ENCODE peak calls at places on chromosomes 5 and 9, in seven cellular contexts. O is tibial artery, S is PC-3, V is HFFc6, Q is hepatocyte, H is mucosa of descending colon, T is ovary. K is an unnamed sample.

GRCh38 chr9:114583371-114583770 is 4.2 kb upstream of the ATP6V1G1 start:
- DNase-seq in S (no peak), O (no peak), T (no peak), H (no peak), V (no peak), Q (no peak), K (no peak)

GRCh38 chr9:110830495-110830894 is 161.9 kb downstream of the MUSK start:
- DNase-seq in Q (no peak), T (no peak), V (no peak), S (no peak), O (no peak), H (no peak), K (no peak)

GRCh38 chr9:132185164-132186009 is 23.5 kb downstream of the NTNG2 start:
- DNase-seq in S (no peak), O (no peak), H (no peak), T (no peak), Q (no peak), V (no peak), K (no peak)

GRCh38 chr5:73419414-73420390 is 28.9 kb downstream of the FOXD1 start:
- DNase-seq in V (no peak), O (no peak), S (no peak), T (no peak), H (no peak), Q (peak; percentile 55), K (no peak)

GRCh38 chr5:175678074-175678473 is 20.2 kb downstream of the HRH2 start:
- DNase-seq in S (no peak), V (no peak), O (no peak), T (no peak), H (no peak), Q (no peak), K (no peak)

GRCh38 chr5:79956173-79956670 is 34.8 kb downstream of the MTX3 start:
- DNase-seq in Q (no peak), T (no peak), H (no peak), V (peak; percentile 59), S (peak; percentile 84), O (no peak), K (no peak)

GRCh38 chr5:127700237-127700766 is 2.9 kb upstream of the CCDC192 start:
- DNase-seq in O (no peak), S (no peak), T (no peak), H (no peak), Q (no peak), V (no peak), K (no peak)

GRCh38 chr5:108655750-108656450 is 91.8 kb upstream of the FER start:
- DNase-seq in H (no peak), S (peak; percentile 87), O (no peak), T (no peak), Q (peak; percentile 28), V (peak; percentile 4), K (no peak)

GRCh38 chr5:90529939-90530677 is 724 bp upstream of the LYSMD3 start:
- DNase-seq in O (peak; percentile 82), Q (peak; percentile 83), H (peak; percentile 71), V (peak; percentile 84), T (peak; percentile 61), S (peak; percentile 93), K (peak; percentile 36)

GRCh38 chr5:178330791-178331404 is 98.3 kb upstream of the PHYKPL start:
- DNase-seq in T (no peak), S (peak; percentile 15), O (no peak), Q (no peak), H (no peak), V (no peak), K (no peak)

GRCh38 chr5:57442080-57442839 is 40.4 kb downstream of the ACTBL2 start:
- DNase-seq in O (no peak), H (no peak), Q (peak; percentile 42), V (peak; percentile 92), S (peak; percentile 18), T (no peak), K (no peak)

GRCh38 chr5:75335952-75336624 is 932 bp upstream of the HMGCR start:
- DNase-seq in Q (peak; percentile 79), S (peak; percentile 69), T (no peak), V (peak; percentile 86), H (peak; percentile 69), O (no peak), K (no peak)

GRCh38 chr5:172722309-172722815 is 48.6 kb downstream of the DUSP1 start:
- DNase-seq in T (no peak), H (no peak), S (no peak), O (no peak), Q (no peak), V (no peak), K (no peak)

GRCh38 chr9:74120061-74120460 is 377.1 kb upstream of the RORB start:
- DNase-seq in S (no peak), T (no peak), O (no peak), V (no peak), H (no peak), Q (no peak), K (no peak)

GRCh38 chr9:113559834-113560620 is 96.5 kb downstream of the RGS3 start:
- DNase-seq in H (no peak), S (no peak), O (peak; percentile 62), Q (no peak), T (no peak), V (no peak), K (no peak)

GRCh38 chr5:42621242-42621641 is 135.4 kb upstream of the CCDC152 start:
- DNase-seq in V (no peak), O (no peak), Q (no peak), T (no peak), H (no peak), S (no peak), K (no peak)

DNA sequence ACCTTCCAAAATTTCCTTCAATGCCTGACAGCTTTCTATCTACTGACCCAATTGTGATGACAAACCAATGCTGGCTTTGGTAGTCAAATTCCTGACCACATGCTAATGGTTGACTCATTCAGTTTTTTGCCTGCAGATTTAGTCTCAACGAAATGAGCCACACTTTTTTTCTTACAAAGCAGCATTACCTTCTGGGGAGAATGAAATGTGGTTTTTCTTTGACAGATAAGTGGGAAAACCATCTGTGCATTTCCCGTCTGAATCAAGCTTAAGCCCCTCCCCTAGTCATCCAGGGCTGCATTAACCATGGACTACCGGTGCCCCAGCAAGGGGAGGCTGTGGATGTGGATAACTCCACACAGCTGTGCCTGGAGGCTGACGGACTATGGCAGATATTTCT is 99.6 kb upstream of the TAF11L2 start:
- DNase-seq in S (peak; percentile 93), O (no peak), H (no peak), V (peak; percentile 80), T (no peak), Q (no peak), K (no peak)
- TF ChIP-seq CTCF in S (no peak), O (no peak), H (no peak), V (no peak), T (no peak), Q (no peak), K (no peak)

DNA sequence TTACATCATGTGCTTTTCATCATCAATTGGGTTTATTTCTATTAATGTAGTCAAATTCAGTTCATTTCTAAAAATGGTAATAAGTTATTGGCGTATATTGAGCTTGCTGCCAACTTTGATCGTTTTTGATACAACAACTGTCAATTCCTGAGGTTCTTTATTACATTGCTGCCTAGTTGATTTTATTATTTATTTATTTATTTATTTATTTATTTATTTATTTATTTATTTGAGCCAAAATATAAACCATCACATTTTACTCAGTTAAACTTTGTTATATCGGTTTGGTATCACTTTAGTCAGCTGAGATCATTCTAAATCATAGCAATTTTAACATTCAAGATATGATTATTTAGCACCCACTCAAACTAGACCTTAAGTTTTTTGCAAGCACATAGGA is 100.0 kb downstream of the FBXO38 start:
- DNase-seq in Q (no peak), O (no peak), V (no peak), H (no peak), S (no peak), T (no peak), K (no peak)
- TF ChIP-seq CTCF in Q (no peak), O (no peak), V (no peak), H (no peak), S (no peak), T (no peak), K (no peak)

DNA sequence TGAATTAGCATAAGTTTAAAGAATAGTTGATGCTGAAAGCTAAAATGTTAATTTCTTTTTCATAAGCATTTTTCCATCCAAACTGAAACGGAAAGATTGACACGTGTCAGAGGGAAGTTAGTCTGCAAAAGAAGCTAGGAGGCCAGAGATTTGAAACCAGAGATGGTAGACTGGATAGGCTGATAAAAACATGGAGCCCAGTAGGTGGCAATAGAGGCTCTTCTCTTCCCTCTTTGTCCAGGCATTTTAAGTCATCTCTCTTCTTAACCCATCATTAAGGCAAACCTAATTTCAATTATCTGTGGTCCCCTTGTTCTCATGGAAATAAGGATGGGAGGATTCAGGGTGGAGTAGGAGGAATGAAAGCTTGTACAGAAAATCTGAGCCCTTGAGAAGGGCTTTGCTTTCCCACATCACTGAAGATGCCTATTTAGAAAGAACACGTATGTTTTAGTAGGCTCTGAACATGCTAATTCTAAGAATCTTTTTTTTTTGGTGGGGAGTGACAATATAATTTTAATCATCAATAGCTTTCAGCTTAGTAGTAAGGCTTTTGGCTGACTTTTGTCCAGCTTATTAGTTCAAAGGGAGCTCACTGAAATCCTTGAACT is 66.5 kb downstream of the ZNF474 start:
- DNase-seq in Q (peak; percentile 73), T (no peak), H (peak; percentile 71), S (peak; percentile 57), O (no peak), V (peak; percentile 38), K (no peak)
- TF ChIP-seq CTCF in Q (peak; percentile 78), T (peak; percentile 52), H (no peak), S (peak; percentile 65), O (peak; percentile 64), V (peak; percentile 83), K (peak; percentile 68)

GRCh38 chr5:892390-893136 is at the start of the genes BRD9 and TRIP13:
- DNase-seq in Q (peak; percentile 94), T (peak; percentile 75), O (peak; percentile 88), V (peak; percentile 56), H (peak; percentile 87), S (peak; percentile 84), K (peak; percentile 80)
- TF ChIP-seq CTCF in Q (peak; percentile 18), T (no peak), O (no peak), V (peak; percentile 21), H (no peak), S (no peak), K (peak; percentile 27)

GRCh38 chr5:132734687-132735086 is 2.7 kb downstream of the KIF3A start:
- DNase-seq in Q (no peak), S (no peak), V (no peak), T (no peak), O (no peak), H (no peak), K (no peak)
- TF ChIP-seq CTCF in Q (no peak), S (no peak), V (no peak), T (no peak), O (no peak), H (no peak), K (no peak)

DNA sequence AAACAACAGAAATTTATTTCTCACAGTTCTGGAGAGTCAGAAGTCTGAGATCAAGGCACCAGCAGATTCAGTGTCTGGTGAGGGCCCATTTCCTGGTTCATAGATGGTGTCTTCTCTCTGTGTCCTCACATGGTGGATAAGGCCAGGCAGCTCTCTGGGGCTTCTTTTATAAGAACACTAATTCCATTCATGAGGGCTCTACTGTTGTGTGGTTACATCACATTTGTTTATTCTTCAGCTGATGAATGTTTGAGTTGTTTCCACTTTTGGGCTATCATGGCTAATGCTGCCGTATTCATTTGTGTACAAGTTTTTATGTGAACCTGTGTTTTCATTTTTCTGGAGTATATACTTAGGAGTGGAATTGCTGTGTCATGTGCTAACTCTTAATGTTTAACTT is 35.2 kb downstream of the DDX4 start:
- DNase-seq in Q (no peak), S (peak; percentile 31), O (no peak), H (no peak), T (no peak), V (no peak), K (no peak)
- TF ChIP-seq CTCF in Q (no peak), S (no peak), O (no peak), H (no peak), T (no peak), V (no peak), K (no peak)

GRCh38 chr9:121868611-121869010 is 217.2 kb downstream of the DAB2IP start:
- DNase-seq in T (no peak), Q (no peak), O (no peak), V (no peak), S (no peak), H (no peak), K (no peak)
- TF ChIP-seq CTCF in T (no peak), Q (no peak), O (no peak), V (no peak), S (no peak), H (no peak), K (no peak)

K was measured in left ventricle myocardium inferior.